ENCODE peak calls at places on chromosomes 1 and 21, in eight cellular contexts. B, Z, R, P, A, W, N and M are unnamed samples.

GRCh38 chr1:19980298-19980697 is 880 bp upstream of the PLA2G2A start:
- DNase-seq in P (peak), B (no peak), A (no peak), N (no peak), Z (no peak), W (no peak), R (no peak), M (no peak)

GRCh38 chr1:165235158-165235776 is 121.2 kb downstream of the LMX1A start:
- DNase-seq in R (no peak), P (no peak), B (no peak), Z (peak), W (no peak), N (no peak), A (no peak), M (no peak)

GRCh38 chr21:16568661-16569060 is 838.9 kb downstream of the USP25 start:
- DNase-seq in R (no peak), B (no peak), N (no peak), W (no peak), Z (no peak), A (no peak), P (no peak), M (no peak)

GRCh38 chr1:231550448-231550781 is 21.9 kb downstream of the TSNAX start:
- DNase-seq in W (no peak), P (peak), R (no peak), Z (no peak), B (no peak), N (peak), A (no peak), M (no peak)

GRCh38 chr1:1071486-1072298 is 2.4 kb downstream of the RNF223 start:
- DNase-seq in Z (no peak), N (no peak), A (no peak), P (no peak), W (no peak), R (no peak), B (no peak), M (no peak)

GRCh38 chr1:177983824-177984528 is 14.1 kb upstream of the SEC16B start:
- DNase-seq in N (peak), Z (peak), W (no peak), R (no peak), A (no peak), P (no peak), B (no peak), M (no peak)

GRCh38 chr1:109083923-109084322 is 6.6 kb upstream of the TMEM167B start:
- DNase-seq in P (no peak), B (no peak), Z (peak), W (no peak), A (no peak), R (no peak), N (no peak), M (no peak)

GRCh38 chr1:198892065-198892464 is 253.2 kb downstream of the PTPRC start:
- DNase-seq in Z (no peak), R (no peak), N (peak), P (no peak), A (no peak), W (no peak), B (no peak), M (no peak)

GRCh38 chr21:36841866-36842265 is 124.6 kb downstream of the HLCS start:
- DNase-seq in B (no peak), R (no peak), Z (no peak), A (no peak), N (no peak), P (no peak), W (no peak), M (no peak)

GRCh38 chr21:26177187-26177586 is 6.6 kb upstream of the APP start:
- DNase-seq in B (no peak), P (no peak), A (no peak), N (no peak), W (no peak), Z (no peak), R (no peak), M (no peak)

GRCh38 chr1:184691719-184692324 is 62.8 kb downstream of the EDEM3 start:
- DNase-seq in N (peak), W (no peak), P (peak), A (peak), R (no peak), B (no peak), Z (no peak), M (no peak)

GRCh38 chr1:237911911-237912310 is 21.2 kb upstream of the ZP4 start:
- DNase-seq in Z (no peak), P (no peak), N (no peak), A (no peak), R (no peak), B (no peak), W (no peak), M (no peak)

GRCh38 chr1:85623061-85623471 is 42.5 kb downstream of the CCN1 start:
- DNase-seq in Z (no peak), R (no peak), N (peak), B (no peak), W (no peak), P (no peak), A (no peak), M (no peak)

GRCh38 chr1:6347641-6348487 is 45.7 kb downstream of the ACOT7 start:
- DNase-seq in R (peak), P (peak), A (peak), Z (peak), W (no peak), N (peak), B (peak), M (peak)

GRCh38 chr1:62746086-62746808 is 37.7 kb upstream of the ATG4C start:
- DNase-seq in B (peak), R (no peak), Z (no peak), W (no peak), A (peak), P (peak), N (peak), M (no peak)

GRCh38 chr1:53837924-53838653 is at the start of gene NDC1:
- DNase-seq in W (peak), N (peak), Z (peak), R (peak), A (peak), B (peak), P (peak), M (peak)

GRCh38 chr1:6001992-6002576 is 9.9 kb upstream of the NPHP4 start:
- DNase-seq in A (no peak), P (peak), N (no peak), R (no peak), Z (no peak), W (peak), B (no peak), M (no peak)

GRCh38 chr1:86811539-86811938 is 102.4 kb downstream of the SELENOF start:
- DNase-seq in B (no peak), A (no peak), Z (no peak), R (no peak), P (no peak), W (no peak), N (no peak), M (no peak)

GRCh38 chr1:166884040-166884642 is 8.1 kb upstream of the TADA1 start:
- DNase-seq in P (no peak), B (peak), N (peak), R (peak), W (peak), A (no peak), Z (peak), M (peak)

GRCh38 chr1:63759778-63760177 is 14.0 kb upstream of the ROR1 start:
- DNase-seq in B (no peak), Z (no peak), R (no peak), P (no peak), N (no peak), A (no peak), W (no peak), M (no peak)

GRCh38 chr1:116488052-116488451 is 82.8 kb downstream of the CD58 start:
- DNase-seq in A (no peak), P (no peak), N (no peak), R (no peak), W (no peak), Z (no peak), B (no peak), M (no peak)

GRCh38 chr1:19393051-19393450 is 80.9 kb downstream of the SLC66A1 start:
- DNase-seq in W (no peak), N (no peak), A (no peak), Z (no peak), B (peak), R (no peak), P (no peak), M (no peak)

GRCh38 chr1:9822490-9822889 is 1.3 kb downstream of the CLSTN1 start:
- DNase-seq in P (peak), N (peak), W (no peak), R (no peak), A (no peak), B (no peak), Z (no peak), M (no peak)

GRCh38 chr21:41895643-41896493 is 16.7 kb upstream of the PRDM15 start:
- DNase-seq in N (peak), Z (no peak), R (no peak), P (no peak), A (no peak), W (no peak), B (peak), M (peak)

GRCh38 chr1:235823684-235824083 is 43.0 kb downstream of the LYST start:
- DNase-seq in P (no peak), R (no peak), N (no peak), B (no peak), W (no peak), A (no peak), Z (no peak), M (no peak)

GRCh38 chr1:243849089-243850012 is 692 bp downstream of the AKT3 start:
- DNase-seq in R (peak), B (peak), Z (peak), A (no peak), N (peak), P (no peak), W (peak), M (peak)

GRCh38 chr1:214540324-214540723 is 11.1 kb downstream of the PTPN14 start:
- DNase-seq in A (no peak), W (no peak), B (no peak), N (no peak), Z (no peak), R (no peak), P (no peak), M (no peak)

GRCh38 chr1:57017201-57017600 is 51.4 kb upstream of the C8B start:
- DNase-seq in P (no peak), B (no peak), Z (peak), A (no peak), N (no peak), R (no peak), W (no peak), M (no peak)